ENCODE peak calls at places on chromosome 7, in nine cellular contexts. One of them, this sample, is unnamed.

GRCh38 chr7:141027043-141027442 is 12.3 kb upstream of the MRPS33 start:
- DNase-seq in GM23248: no peak
- DNase-seq in kidney tubule cell: no peak
- DNase-seq in endodermal cell: peak; percentile 58
- DNase-seq in amniotic stem cell: no peak
- DNase-seq in Caki2: no peak
- DNase-seq in WERI-Rb-1: peak; percentile 42
- DNase-seq in HCT116: no peak
- DNase-seq in NCI-H1092 treated with DMSO at 0.1 percent for 48 hours: no peak
- DNase-seq in this sample: no peak

GRCh38 chr7:95545007-95545615 is 51.2 kb downstream of the PDK4 start:
- DNase-seq in GM23248: peak; percentile 81
- DNase-seq in kidney tubule cell: peak; percentile 77
- DNase-seq in endodermal cell: peak; percentile 61
- DNase-seq in WERI-Rb-1: no peak
- DNase-seq in NCI-H1092 treated with DMSO at 0.1 percent for 48 hours: peak; percentile 42
- DNase-seq in Caki2: peak; percentile 55
- DNase-seq in amniotic stem cell: peak; percentile 26
- DNase-seq in HCT116: peak; percentile 47
- DNase-seq in this sample: peak; percentile 75

GRCh38 chr7:107933386-107934013 is 42.5 kb downstream of the DLD start:
- DNase-seq in WERI-Rb-1: no peak
- DNase-seq in amniotic stem cell: no peak
- DNase-seq in kidney tubule cell: no peak
- DNase-seq in NCI-H1092 treated with DMSO at 0.1 percent for 48 hours: no peak
- DNase-seq in HCT116: no peak
- DNase-seq in GM23248: no peak
- DNase-seq in endodermal cell: peak; percentile 86
- DNase-seq in Caki2: no peak
- DNase-seq in this sample: no peak

GRCh38 chr7:131302453-131302852 is 25.2 kb upstream of the MKLN1 start:
- DNase-seq in amniotic stem cell: no peak
- DNase-seq in endodermal cell: no peak
- DNase-seq in GM23248: no peak
- DNase-seq in kidney tubule cell: no peak
- DNase-seq in WERI-Rb-1: no peak
- DNase-seq in NCI-H1092 treated with DMSO at 0.1 percent for 48 hours: no peak
- DNase-seq in Caki2: no peak
- DNase-seq in HCT116: no peak
- DNase-seq in this sample: no peak

GRCh38 chr7:95609277-95609971 is 13.1 kb upstream of the PDK4 start:
- DNase-seq in amniotic stem cell: no peak
- DNase-seq in kidney tubule cell: peak; percentile 53
- DNase-seq in GM23248: peak; percentile 65
- DNase-seq in Caki2: no peak
- DNase-seq in HCT116: no peak
- DNase-seq in endodermal cell: no peak
- DNase-seq in NCI-H1092 treated with DMSO at 0.1 percent for 48 hours: peak; percentile 92
- DNase-seq in WERI-Rb-1: no peak
- DNase-seq in this sample: peak; percentile 89

GRCh38 chr7:151244156-151244870 is 4.2 kb downstream of the SMARCD3 start:
- DNase-seq in amniotic stem cell: no peak
- DNase-seq in endodermal cell: peak; percentile 87
- DNase-seq in Caki2: no peak
- DNase-seq in HCT116: no peak
- DNase-seq in WERI-Rb-1: peak; percentile 49
- DNase-seq in NCI-H1092 treated with DMSO at 0.1 percent for 48 hours: peak; percentile 70
- DNase-seq in kidney tubule cell: peak; percentile 45
- DNase-seq in GM23248: peak; percentile 68
- DNase-seq in this sample: no peak

GRCh38 chr7:2843711-2844152 is 376 bp downstream of the GNA12 start:
- DNase-seq in kidney tubule cell: no peak
- DNase-seq in endodermal cell: no peak
- DNase-seq in amniotic stem cell: no peak
- DNase-seq in WERI-Rb-1: peak; percentile 25
- DNase-seq in Caki2: no peak
- DNase-seq in HCT116: no peak
- DNase-seq in GM23248: peak; percentile 82
- DNase-seq in NCI-H1092 treated with DMSO at 0.1 percent for 48 hours: no peak
- DNase-seq in this sample: peak; percentile 51

GRCh38 chr7:66047426-66047825 is 28.2 kb upstream of the ASL start:
- DNase-seq in endodermal cell: no peak
- DNase-seq in Caki2: peak; percentile 30
- DNase-seq in amniotic stem cell: peak; percentile 74
- DNase-seq in kidney tubule cell: peak; percentile 96
- DNase-seq in WERI-Rb-1: no peak
- DNase-seq in NCI-H1092 treated with DMSO at 0.1 percent for 48 hours: no peak
- DNase-seq in GM23248: peak; percentile 93
- DNase-seq in HCT116: peak; percentile 60
- DNase-seq in this sample: peak; percentile 37

GRCh38 chr7:73622909-73623797 is 1.2 kb downstream of the MLXIPL start:
- DNase-seq in HCT116: no peak
- DNase-seq in WERI-Rb-1: no peak
- DNase-seq in endodermal cell: peak; percentile 92
- DNase-seq in NCI-H1092 treated with DMSO at 0.1 percent for 48 hours: no peak
- DNase-seq in Caki2: no peak
- DNase-seq in amniotic stem cell: no peak
- DNase-seq in kidney tubule cell: no peak
- DNase-seq in GM23248: peak; percentile 36
- DNase-seq in this sample: no peak

GRCh38 chr7:43201912-43202311 is 89.5 kb downstream of the HECW1 start:
- DNase-seq in NCI-H1092 treated with DMSO at 0.1 percent for 48 hours: no peak
- DNase-seq in amniotic stem cell: no peak
- DNase-seq in endodermal cell: peak; percentile 3
- DNase-seq in GM23248: peak; percentile 82
- DNase-seq in WERI-Rb-1: no peak
- DNase-seq in HCT116: no peak
- DNase-seq in Caki2: no peak
- DNase-seq in kidney tubule cell: no peak
- DNase-seq in this sample: no peak

GRCh38 chr7:80284848-80285247 is 150.2 kb downstream of the GNAI1 start:
- DNase-seq in kidney tubule cell: peak; percentile 39
- DNase-seq in HCT116: no peak
- DNase-seq in NCI-H1092 treated with DMSO at 0.1 percent for 48 hours: no peak
- DNase-seq in endodermal cell: no peak
- DNase-seq in WERI-Rb-1: no peak
- DNase-seq in GM23248: peak; percentile 89
- DNase-seq in Caki2: no peak
- DNase-seq in amniotic stem cell: peak; percentile 14
- DNase-seq in this sample: no peak

GRCh38 chr7:155951554-155952158 is 139.4 kb upstream of the SHH start:
- DNase-seq in amniotic stem cell: no peak
- DNase-seq in GM23248: peak; percentile 16
- DNase-seq in NCI-H1092 treated with DMSO at 0.1 percent for 48 hours: no peak
- DNase-seq in HCT116: peak; percentile 96
- DNase-seq in kidney tubule cell: peak; percentile 98
- DNase-seq in Caki2: peak; percentile 99
- DNase-seq in WERI-Rb-1: no peak
- DNase-seq in endodermal cell: no peak
- DNase-seq in this sample: peak; percentile 79

GRCh38 chr7:135552148-135552547 is 5.6 kb upstream of the NUP205 start:
- DNase-seq in Caki2: no peak
- DNase-seq in NCI-H1092 treated with DMSO at 0.1 percent for 48 hours: no peak
- DNase-seq in HCT116: no peak
- DNase-seq in GM23248: no peak
- DNase-seq in WERI-Rb-1: no peak
- DNase-seq in kidney tubule cell: no peak
- DNase-seq in endodermal cell: no peak
- DNase-seq in amniotic stem cell: no peak
- DNase-seq in this sample: no peak

GRCh38 chr7:111561909-111562732 is at the start of gene IMMP2L:
- DNase-seq in NCI-H1092 treated with DMSO at 0.1 percent for 48 hours: peak; percentile 88
- DNase-seq in GM23248: peak; percentile 92
- DNase-seq in WERI-Rb-1: peak; percentile 89
- DNase-seq in Caki2: peak; percentile 78
- DNase-seq in kidney tubule cell: peak; percentile 89
- DNase-seq in amniotic stem cell: peak; percentile 29
- DNase-seq in HCT116: peak; percentile 77
- DNase-seq in endodermal cell: peak; percentile 96
- DNase-seq in this sample: peak; percentile 54

GRCh38 chr7:47681241-47681810 is 99.4 kb upstream of the TNS3 start:
- DNase-seq in amniotic stem cell: no peak
- DNase-seq in GM23248: no peak
- DNase-seq in kidney tubule cell: no peak
- DNase-seq in HCT116: no peak
- DNase-seq in WERI-Rb-1: no peak
- DNase-seq in NCI-H1092 treated with DMSO at 0.1 percent for 48 hours: no peak
- DNase-seq in Caki2: no peak
- DNase-seq in endodermal cell: peak; percentile 60
- DNase-seq in this sample: no peak

GRCh38 chr7:11830004-11830403 is 2.0 kb downstream of the THSD7A start:
- DNase-seq in endodermal cell: no peak
- DNase-seq in NCI-H1092 treated with DMSO at 0.1 percent for 48 hours: no peak
- DNase-seq in amniotic stem cell: no peak
- DNase-seq in kidney tubule cell: no peak
- DNase-seq in GM23248: no peak
- DNase-seq in Caki2: no peak
- DNase-seq in HCT116: no peak
- DNase-seq in WERI-Rb-1: no peak
- DNase-seq in this sample: no peak

GRCh38 chr7:90536449-90536848 is 59.7 kb upstream of the CDK14 start:
- DNase-seq in kidney tubule cell: no peak
- DNase-seq in Caki2: no peak
- DNase-seq in GM23248: no peak
- DNase-seq in amniotic stem cell: no peak
- DNase-seq in NCI-H1092 treated with DMSO at 0.1 percent for 48 hours: no peak
- DNase-seq in WERI-Rb-1: no peak
- DNase-seq in endodermal cell: no peak
- DNase-seq in HCT116: no peak
- DNase-seq in this sample: no peak

GRCh38 chr7:28823582-28823981 is 134.5 kb downstream of the TRIL start:
- DNase-seq in endodermal cell: no peak
- DNase-seq in amniotic stem cell: no peak
- DNase-seq in Caki2: no peak
- DNase-seq in kidney tubule cell: no peak
- DNase-seq in WERI-Rb-1: no peak
- DNase-seq in GM23248: no peak
- DNase-seq in NCI-H1092 treated with DMSO at 0.1 percent for 48 hours: no peak
- DNase-seq in HCT116: no peak
- DNase-seq in this sample: no peak

GRCh38 chr7:47956220-47956619 is 8.0 kb upstream of the PKD1L1 start:
- DNase-seq in amniotic stem cell: no peak
- DNase-seq in WERI-Rb-1: no peak
- DNase-seq in endodermal cell: peak; percentile 68
- DNase-seq in GM23248: no peak
- DNase-seq in HCT116: no peak
- DNase-seq in Caki2: no peak
- DNase-seq in NCI-H1092 treated with DMSO at 0.1 percent for 48 hours: no peak
- DNase-seq in kidney tubule cell: no peak
- DNase-seq in this sample: no peak